ENCODE peak calls at places on chromosomes 4 and X, in seven cellular contexts. S is COR-L47, D is HFFc6, B is Peyer's patch, Z is T-helper 2 cell, W is putamen, R is ureter. Q is an unnamed sample.

GRCh38 chr4:95092762-95093161 is 335.0 kb downstream of the BMPR1B start:
- DNase-seq in S (peak; percentile 87), D (no peak), B (no peak), Z (no peak), W (no peak), R (no peak), Q (no peak)

GRCh38 chr4:172095161-172095560 is 282.0 kb downstream of the GALNTL6 start:
- DNase-seq in S (peak; percentile 61), D (no peak), B (no peak), Z (no peak), W (no peak), R (no peak), Q (no peak)

GRCh38 chr4:108030332-108030731 is 40.6 kb downstream of the HADH start:
- DNase-seq in S (peak; percentile 34), D (peak; percentile 64), B (no peak), Z (peak; percentile 57), W (peak; percentile 22), R (no peak), Q (peak; percentile 37)

GRCh38 chrX:10833299-10834169 is 213.1 kb upstream of the MID1 start:
- DNase-seq in S (no peak), D (no peak), B (peak; percentile 57), Z (no peak), W (no peak), R (peak; percentile 56), Q (no peak)

GRCh38 chrX:109959356-109959871 is 43.5 kb upstream of the TMEM164 start:
- DNase-seq in S (no peak), D (peak; percentile 26), B (no peak), Z (no peak), W (no peak), R (no peak), Q (no peak)

GRCh38 chr4:56657128-56657527 is 24.0 kb downstream of the HOPX start:
- DNase-seq in S (no peak), D (no peak), B (no peak), Z (no peak), W (no peak), R (no peak), Q (no peak)

GRCh38 chr4:158496030-158496741 is 25.5 kb upstream of the RXFP1 start:
- DNase-seq in S (peak; percentile 16), D (no peak), B (no peak), Z (no peak), W (no peak), R (no peak), Q (no peak)

GRCh38 chrX:153945956-153946909 is 1.8 kb upstream of the RENBP start:
- DNase-seq in S (no peak), D (no peak), B (no peak), Z (no peak), W (no peak), R (no peak), Q (no peak)

GRCh38 chr4:26813698-26814097 is 46.9 kb upstream of the STIM2 start:
- DNase-seq in S (no peak), D (no peak), B (no peak), Z (no peak), W (no peak), R (no peak), Q (no peak)

GRCh38 chr4:107034091-107034698 is 1.9 kb downstream of the DKK2 start:
- DNase-seq in S (peak; percentile 64), D (peak; percentile 20), B (no peak), Z (no peak), W (peak; percentile 39), R (peak; percentile 46), Q (peak; percentile 15)

GRCh38 chr4:54940996-54941395 is 184.4 kb downstream of the KDR start:
- DNase-seq in S (no peak), D (no peak), B (no peak), Z (peak; percentile 13), W (no peak), R (no peak), Q (no peak)

GRCh38 chr4:39406763-39407583 is at the start of gene KLB:
- DNase-seq in S (no peak), D (no peak), B (no peak), Z (no peak), W (no peak), R (no peak), Q (no peak)

GRCh38 chrX:134545524-134545923 is 85.6 kb downstream of the HPRT1 start:
- DNase-seq in S (no peak), D (no peak), B (no peak), Z (no peak), W (no peak), R (no peak), Q (no peak)

GRCh38 chr4:61723492-61723891 is 523.4 kb downstream of the ADGRL3 start:
- DNase-seq in S (no peak), D (no peak), B (no peak), Z (no peak), W (no peak), R (no peak), Q (no peak)

GRCh38 chrX:20729421-20729820 is 462.7 kb upstream of the RPS6KA3 start:
- DNase-seq in S (no peak), D (no peak), B (no peak), Z (no peak), W (no peak), R (no peak), Q (no peak)

GRCh38 chrX:87727615-87728014 is 210.0 kb downstream of the KLHL4 start:
- DNase-seq in S (no peak), D (no peak), B (no peak), Z (no peak), W (no peak), R (no peak), Q (no peak)

GRCh38 chrX:13164611-13165010 is 120.2 kb upstream of the FAM9C start:
- DNase-seq in S (no peak), D (no peak), B (no peak), Z (no peak), W (no peak), R (no peak), Q (no peak)

GRCh38 chr4:132266374-132266773 is 882.7 kb upstream of the PCDH10 start:
- DNase-seq in S (no peak), D (no peak), B (no peak), Z (no peak), W (no peak), R (no peak), Q (no peak)

GRCh38 chrX:120291211-120291610 is 20.1 kb downstream of the TMEM255A start:
- DNase-seq in S (no peak), D (no peak), B (no peak), Z (no peak), W (no peak), R (no peak), Q (no peak)

GRCh38 chr4:26787461-26788340 is 72.9 kb upstream of the STIM2 start:
- DNase-seq in S (peak; percentile 77), D (peak; percentile 42), B (peak; percentile 61), Z (no peak), W (peak; percentile 56), R (peak; percentile 80), Q (no peak)

GRCh38 chrX:41733939-41734338 is 10.0 kb downstream of the GPR82 start:
- DNase-seq in S (no peak), D (no peak), B (no peak), Z (no peak), W (no peak), R (no peak), Q (no peak)

GRCh38 chrX:22433292-22434070 is 160.8 kb downstream of the CBLL2 start:
- DNase-seq in S (no peak), D (no peak), B (no peak), Z (no peak), W (no peak), R (no peak), Q (no peak)

GRCh38 chr4:169199184-169199583 is 71.6 kb downstream of the SH3RF1 start:
- DNase-seq in S (no peak), D (no peak), B (no peak), Z (no peak), W (no peak), R (no peak), Q (no peak)

GRCh38 chr4:165464813-165465381 is 86.1 kb downstream of the CPE start:
- DNase-seq in S (peak; percentile 33), D (peak; percentile 30), B (no peak), Z (no peak), W (peak; percentile 42), R (no peak), Q (peak; percentile 33)

GRCh38 chr4:102620697-102621497 is 119.7 kb downstream of the NFKB1 start:
- DNase-seq in S (peak; percentile 58), D (peak; percentile 87), B (no peak), Z (no peak), W (peak; percentile 59), R (no peak), Q (peak; percentile 64)

Q was measured in hepatic stellate cell.